ENCODE peak calls at places on chromosomes 13 and 19, in four cellular contexts. O is HS-27A, V is mammary epithelial cell, J is adipocyte. W is an unnamed sample.

GRCh38 chr19:14103310-14103709 is 12.8 kb upstream of the SAMD1 start:
- DNase-seq in O (no peak), V (no peak), J (no peak), W (no peak)

GRCh38 chr19:30425885-30426838 is 54.0 kb downstream of the ZNF536 start:
- DNase-seq in O (no peak), V (no peak), J (no peak), W (no peak)

GRCh38 chr19:38714354-38714778 is 29.9 kb downstream of the CAPN12 start:
- DNase-seq in O (no peak), V (no peak), J (no peak), W (no peak)

GRCh38 chr13:42696191-42696590 is 85.2 kb upstream of the FAM216B start:
- DNase-seq in O (peak; percentile 2), V (peak; percentile 98), J (peak; percentile 12), W (no peak)

GRCh38 chr13:31105856-31106255 is 55.8 kb downstream of the HSPH1 start:
- DNase-seq in O (no peak), V (no peak), J (no peak), W (no peak)

GRCh38 chr13:91381371-91381770 is 17.1 kb upstream of the GPC5 start:
- DNase-seq in O (no peak), V (no peak), J (peak; percentile 10), W (no peak)

GRCh38 chr13:99322297-99323103 is 15.3 kb upstream of the GPR183 start:
- DNase-seq in O (peak; percentile 26), V (peak; percentile 68), J (peak; percentile 83), W (no peak)

GRCh38 chr19:44939668-44940067 is 2.4 kb upstream of the APOC4 start:
- DNase-seq in O (no peak), V (no peak), J (no peak), W (no peak)

GRCh38 chr19:49491804-49492572 is 4.2 kb upstream of the RPS11 start:
- DNase-seq in O (no peak), V (no peak), J (no peak), W (no peak)

GRCh38 chr13:27644302-27644701 is 22.6 kb downstream of the POLR1D start:
- DNase-seq in O (peak; percentile 1), V (peak; percentile 69), J (peak; percentile 54), W (no peak)

GRCh38 chr19:38617764-38618589 is at the start of gene MAP4K1:
- DNase-seq in O (no peak), V (no peak), J (no peak), W (no peak)

GRCh38 chr13:40432018-40432978 is 234.1 kb downstream of the FOXO1 start:
- DNase-seq in O (no peak), V (no peak), J (no peak), W (no peak)

GRCh38 chr13:20964904-20965303 is 62.4 kb upstream of the XPO4 start:
- DNase-seq in O (no peak), V (no peak), J (peak; percentile 19), W (no peak)

GRCh38 chr19:4130635-4131438 is 6.9 kb upstream of the MAP2K2 start:
- DNase-seq in O (no peak), V (peak; percentile 89), J (peak; percentile 85), W (no peak)

GRCh38 chr13:73745190-73745589 is 389.0 kb downstream of the KLF12 start:
- DNase-seq in O (no peak), V (no peak), J (no peak), W (no peak)

GRCh38 chr19:56671613-56671994 is at the start of gene ZNF835:
- DNase-seq in O (no peak), V (no peak), J (no peak), W (no peak)

GRCh38 chr19:45391346-45391745 is 13.5 kb downstream of the PPP1R13L start:
- DNase-seq in O (no peak), V (peak; percentile 22), J (no peak), W (no peak)

GRCh38 chr13:37134411-37135041 is 29.1 kb upstream of the CSNK1A1L start:
- DNase-seq in O (no peak), V (no peak), J (peak; percentile 79), W (peak; percentile 6)

GRCh38 chr19:34314437-34315313 is 50.3 kb upstream of the GPI start:
- DNase-seq in O (no peak), V (no peak), J (no peak), W (no peak)

GRCh38 chr13:95603887-95604533 is 40.5 kb downstream of the DZIP1 start:
- DNase-seq in O (no peak), V (peak; percentile 73), J (no peak), W (no peak)

GRCh38 chr13:113875429-113875815 is 11.5 kb upstream of the GAS6 start:
- DNase-seq in O (no peak), V (no peak), J (no peak), W (no peak)

GRCh38 chr13:113672002-113672651 is 5.1 kb downstream of the GRK1 start:
- DNase-seq in O (no peak), V (no peak), J (no peak), W (no peak)

GRCh38 chr13:40170091-40170490 is 496.4 kb downstream of the FOXO1 start:
- DNase-seq in O (no peak), V (no peak), J (no peak), W (no peak)

GRCh38 chr19:47758433-47758784 is 13.1 kb downstream of the NOP53 start:
- DNase-seq in O (no peak), V (no peak), J (no peak), W (no peak)

GRCh38 chr13:23695711-23696512 is 125.7 kb downstream of the TNFRSF19 start:
- DNase-seq in O (no peak), V (no peak), J (no peak), W (no peak)

GRCh38 chr19:55208880-55209429 is 346 bp downstream of the PTPRH start:
- DNase-seq in O (no peak), V (no peak), J (no peak), W (no peak)

GRCh38 chr19:10760268-10760944 is 42.5 kb downstream of the DNM2 start:
- DNase-seq in O (no peak), V (no peak), J (peak; percentile 22), W (no peak)

GRCh38 chr13:46963874-46964273 is 67.0 kb upstream of the HTR2A start:
- DNase-seq in O (no peak), V (peak; percentile 11), J (no peak), W (no peak)

GRCh38 chr19:23075031-23075733 is 41.6 kb upstream of the ZNF730 start:
- DNase-seq in O (peak; percentile 11), V (peak; percentile 67), J (peak; percentile 65), W (peak; percentile 26)

GRCh38 chr19:1503089-1503924 is 9.5 kb downstream of the ADAMTSL5 start:
- DNase-seq in O (no peak), V (no peak), J (peak; percentile 79), W (no peak)

GRCh38 chr19:916645-917322 is 349 bp upstream of the KISS1R start:
- DNase-seq in O (no peak), V (no peak), J (no peak), W (no peak)

GRCh38 chr19:12611361-12611699 is 610 bp downstream of the ZNF791 start:
- DNase-seq in O (peak; percentile 48), V (peak; percentile 65), J (peak; percentile 95), W (peak; percentile 32)

GRCh38 chr19:12603714-12604113 is 6.9 kb downstream of the ZNF490 start:
- DNase-seq in O (no peak), V (no peak), J (no peak), W (no peak)

GRCh38 chr13:36608474-36608873 is 65.3 kb upstream of the SERTM1 start:
- DNase-seq in O (no peak), V (no peak), J (no peak), W (no peak)

W was measured in SK-N-MC.